ENCODE peak calls at places on chromosomes 4 and X, in eight cellular contexts. W, Y, L, B, U, C, F and J are unnamed samples.

GRCh38 chr4:123350191-123350544 is 46.4 kb upstream of the SPRY1 start:
- DNase-seq in W (peak; percentile 44), Y (no peak), L (no peak), B (no peak), U (peak; percentile 11), C (no peak), F (peak; percentile 27), J (no peak)

GRCh38 chrX:125998432-125998831 is 167.7 kb downstream of the DCAF12L2 start:
- DNase-seq in W (peak; percentile 2), Y (no peak), L (no peak), B (no peak), U (no peak), C (no peak), F (no peak), J (no peak)

GRCh38 chrX:29746326-29746725 is 469.0 kb upstream of the MAGEB2 start:
- DNase-seq in W (no peak), Y (no peak), L (no peak), B (no peak), U (peak; percentile 2), C (no peak), F (peak; percentile 63), J (no peak)

GRCh38 chrX:48831909-48832291 is 3.5 kb downstream of the PCSK1N start:
- DNase-seq in W (no peak), Y (no peak), L (no peak), B (no peak), U (no peak), C (peak; percentile 6), F (no peak), J (no peak)

GRCh38 chr4:186669159-186669720 is 54.4 kb downstream of the FAT1 start:
- DNase-seq in W (peak; percentile 38), Y (no peak), L (peak; percentile 43), B (peak; percentile 39), U (peak; percentile 78), C (no peak), F (peak; percentile 85), J (no peak)

GRCh38 chr4:84568496-84568895 is 14.4 kb upstream of the CDS1 start:
- DNase-seq in W (no peak), Y (no peak), L (no peak), B (no peak), U (no peak), C (no peak), F (peak; percentile 16), J (no peak)

GRCh38 chr4:77001907-77002306 is 52.4 kb downstream of the SEPTIN11 start:
- DNase-seq in W (no peak), Y (no peak), L (no peak), B (no peak), U (peak; percentile 86), C (no peak), F (peak; percentile 56), J (no peak)

GRCh38 chrX:71941771-71942170 is 31.1 kb downstream of the NHSL2 start:
- DNase-seq in W (no peak), Y (no peak), L (no peak), B (no peak), U (peak; percentile 45), C (no peak), F (peak; percentile 82), J (no peak)

GRCh38 chr4:37434469-37434868 is 189.9 kb downstream of the NWD2 start:
- DNase-seq in W (peak; percentile 6), Y (no peak), L (no peak), B (no peak), U (no peak), C (no peak), F (peak; percentile 15), J (no peak)

GRCh38 chrX:110167952-110168451 is 149.9 kb downstream of the AMMECR1 start:
- DNase-seq in W (peak; percentile 32), Y (peak; percentile 72), L (no peak), B (peak; percentile 80), U (no peak), C (peak; percentile 16), F (no peak), J (peak; percentile 32)

GRCh38 chr4:183906736-183907651 is 1.9 kb downstream of the STOX2 start:
- DNase-seq in W (no peak), Y (no peak), L (no peak), B (no peak), U (peak; percentile 8), C (no peak), F (no peak), J (no peak)

GRCh38 chrX:108443065-108443464 is 3.4 kb downstream of the COL4A5 start:
- DNase-seq in W (no peak), Y (no peak), L (no peak), B (no peak), U (no peak), C (no peak), F (no peak), J (no peak)

GRCh38 chr4:76060506-76060905 is 14.0 kb upstream of the ART3 start:
- DNase-seq in W (no peak), Y (no peak), L (no peak), B (no peak), U (no peak), C (no peak), F (no peak), J (no peak)

GRCh38 chr4:123930971-123931370 is 534.4 kb downstream of the SPRY1 start:
- DNase-seq in W (no peak), Y (no peak), L (no peak), B (no peak), U (no peak), C (no peak), F (peak; percentile 31), J (no peak)

GRCh38 chrX:48021026-48021900 is 14.5 kb downstream of the SPACA5 start:
- DNase-seq in W (peak; percentile 89), Y (peak; percentile 88), L (peak; percentile 60), B (peak; percentile 74), U (peak; percentile 92), C (peak; percentile 66), F (peak; percentile 92), J (peak; percentile 76)

GRCh38 chrX:118884552-118885138 is 61.0 kb downstream of the ZCCHC12 start:
- DNase-seq in W (no peak), Y (no peak), L (no peak), B (no peak), U (no peak), C (no peak), F (no peak), J (no peak)

GRCh38 chr4:55545133-55545532 is 1.6 kb downstream of the CLOCK start:
- DNase-seq in W (no peak), Y (no peak), L (no peak), B (no peak), U (peak; percentile 26), C (no peak), F (peak; percentile 27), J (no peak)

GRCh38 chr4:55546633-55547460 is at the start of gene CLOCK:
- DNase-seq in W (peak; percentile 88), Y (peak; percentile 90), L (peak; percentile 73), B (peak; percentile 96), U (peak; percentile 92), C (peak; percentile 89), F (peak; percentile 86), J (peak; percentile 81)

GRCh38 chr4:55547461-55547770 is 707 bp upstream of the CLOCK start:
- DNase-seq in W (no peak), Y (no peak), L (no peak), B (peak; percentile 80), U (peak; percentile 68), C (no peak), F (no peak), J (no peak)

GRCh38 chr4:55545681-55546632 is 752 bp downstream of the CLOCK start:
- DNase-seq in W (peak; percentile 67), Y (peak; percentile 77), L (no peak), B (peak; percentile 95), U (peak; percentile 73), C (peak; percentile 84), F (peak; percentile 67), J (peak; percentile 66)

DNA sequence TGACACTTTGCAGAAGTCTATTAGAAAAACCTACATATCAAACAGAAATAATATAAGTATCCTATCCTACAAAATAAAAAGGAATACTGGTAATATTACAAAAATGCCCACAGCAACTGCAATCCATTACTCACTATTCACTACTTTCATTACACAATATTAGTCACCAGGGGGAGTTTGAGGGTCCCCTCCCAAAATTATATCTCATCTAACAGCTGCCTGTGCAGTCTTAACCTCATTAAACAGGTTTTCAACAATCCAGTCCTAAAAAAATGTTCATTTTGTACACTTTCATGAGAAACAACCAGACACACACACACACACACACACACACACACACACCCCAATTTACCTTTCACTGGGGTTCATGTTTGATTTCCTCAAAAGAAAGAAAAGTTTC is 2.9 kb downstream of the CLOCK start:
- DNase-seq in W (no peak), Y (no peak), L (no peak), B (no peak), U (peak; percentile 7), C (no peak), F (peak; percentile 40), J (no peak)
- TF ChIP-seq CTCF in W (no peak), Y (no peak), L (no peak), B (no peak), U (peak; percentile 8), C (no peak), F (no peak), J (no peak)

DNA sequence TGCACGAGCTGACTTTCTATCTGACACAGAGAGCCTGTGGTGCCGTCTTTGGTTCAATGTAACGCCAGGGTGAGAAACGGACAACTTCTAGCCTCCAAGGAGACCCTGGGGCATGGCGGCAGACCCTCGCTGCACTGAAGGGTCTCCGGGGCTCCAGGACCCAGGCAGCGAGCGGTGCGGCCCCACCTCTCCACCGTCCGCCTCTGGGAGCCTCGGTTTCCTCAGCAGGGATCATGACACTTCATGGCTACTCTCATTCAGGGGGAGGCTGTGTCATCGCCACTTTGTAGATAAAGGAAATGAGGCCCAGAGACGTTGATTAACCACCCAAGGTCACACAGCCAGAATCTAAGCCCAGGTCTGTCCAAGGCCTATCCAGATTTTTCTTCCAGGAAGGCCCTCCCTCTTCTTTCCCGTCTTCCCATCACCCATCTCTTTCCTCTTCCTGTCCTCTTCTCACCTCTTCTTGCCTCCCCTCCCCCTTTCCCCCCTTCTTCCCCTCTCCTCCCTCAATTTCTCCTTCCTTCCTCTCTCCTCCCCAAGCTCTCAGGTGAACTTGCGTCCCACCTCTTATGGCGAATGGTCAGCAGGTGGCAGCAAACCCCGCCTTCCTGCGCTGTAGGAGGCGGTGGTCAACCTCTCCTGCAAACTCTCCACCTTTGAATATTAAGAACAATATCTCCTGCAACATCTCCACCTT is 69.3 kb upstream of the HMX1 start:
- DNase-seq in W (peak; percentile 17), Y (no peak), L (no peak), B (no peak), U (no peak), C (no peak), F (no peak), J (no peak)
- TF ChIP-seq CTCF in W (peak; percentile 22), Y (no peak), L (no peak), B (no peak), U (no peak), C (no peak), F (no peak), J (no peak)

DNA sequence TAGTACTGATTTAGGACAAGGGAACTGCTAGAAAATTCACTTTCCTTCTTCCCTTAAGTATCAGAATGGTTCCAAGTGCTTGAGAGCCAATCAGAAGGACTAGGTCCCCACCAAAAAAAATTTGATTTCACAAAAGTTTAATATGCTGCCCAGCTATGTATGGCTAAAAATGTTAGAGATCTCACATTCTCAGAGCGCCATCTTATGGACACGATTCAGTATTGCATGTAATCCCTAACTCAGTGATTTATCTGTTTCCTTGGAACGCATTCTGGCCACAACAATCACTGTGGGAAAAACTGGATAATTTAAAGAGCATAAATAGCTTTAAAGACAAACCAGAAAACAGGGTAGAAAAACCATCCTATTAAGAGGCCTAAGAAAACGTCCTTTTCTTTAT is 255.1 kb upstream of the GPC4 start:
- DNase-seq in W (peak; percentile 30), Y (no peak), L (no peak), B (no peak), U (peak; percentile 50), C (peak; percentile 4), F (peak; percentile 71), J (no peak)
- TF ChIP-seq CTCF in W (peak; percentile 67), Y (no peak), L (peak; percentile 62), B (peak; percentile 58), U (peak; percentile 55), C (peak; percentile 39), F (peak; percentile 63), J (peak; percentile 28)

GRCh38 chr4:152500798-152501434 is 35.0 kb downstream of the FBXW7 start:
- DNase-seq in W (peak; percentile 86), Y (no peak), L (peak; percentile 74), B (no peak), U (peak; percentile 92), C (peak; percentile 32), F (peak; percentile 96), J (no peak)
- TF ChIP-seq CTCF in W (peak; percentile 68), Y (peak; percentile 64), L (peak; percentile 71), B (peak; percentile 66), U (peak; percentile 67), C (peak; percentile 24), F (peak; percentile 72), J (peak; percentile 91)